ENCODE peak calls at places on chromosome 7, in seven cellular contexts. J is choroid plexus epithelial cell, G is astrocyte, U is SJCRH30, W is SHP77, A is cardiac septum, O is NCI-H1105 treated with DMSO at 0.1 percent for 48 hours. T is an unnamed sample.

GRCh38 chr7:79060498-79060897 is 393.0 kb downstream of the MAGI2 start:
- DNase-seq in J (no peak), G (no peak), U (no peak), W (no peak), A (no peak), O (no peak), T (no peak)

GRCh38 chr7:381211-382117 is 91.5 kb downstream of the FOXL3 start:
- DNase-seq in J (no peak), G (no peak), U (no peak), W (no peak), A (peak), O (no peak), T (no peak)

GRCh38 chr7:90709501-90710465 is 113.7 kb downstream of the CDK14 start:
- DNase-seq in J (peak), G (peak), U (no peak), W (no peak), A (no peak), O (no peak), T (no peak)

GRCh38 chr7:115097175-115097671 is 175.3 kb downstream of the MDFIC start:
- DNase-seq in J (peak), G (peak), U (peak), W (no peak), A (no peak), O (no peak), T (no peak)

GRCh38 chr7:23971031-23971430 is 261.0 kb downstream of the STK31 start:
- DNase-seq in J (no peak), G (peak), U (no peak), W (no peak), A (no peak), O (no peak), T (no peak)

GRCh38 chr7:831596-832291 is 532 bp upstream of the SUN1 start:
- DNase-seq in J (peak), G (peak), U (no peak), W (peak), A (no peak), O (no peak), T (no peak)

GRCh38 chr7:27409311-27409710 is 166.7 kb downstream of the EVX1 start:
- DNase-seq in J (no peak), G (no peak), U (no peak), W (no peak), A (no peak), O (no peak), T (no peak)

GRCh38 chr7:155919400-155920067 is 107.3 kb upstream of the SHH start:
- DNase-seq in J (no peak), G (no peak), U (no peak), W (no peak), A (no peak), O (no peak), T (no peak)

GRCh38 chr7:47416454-47417121 is 165.3 kb downstream of the TNS3 start:
- DNase-seq in J (no peak), G (peak), U (no peak), W (no peak), A (peak), O (no peak), T (no peak)

GRCh38 chr7:139568813-139569490 is 45.5 kb downstream of the CLEC2L start:
- DNase-seq in J (no peak), G (no peak), U (no peak), W (no peak), A (peak), O (no peak), T (no peak)

GRCh38 chr7:2049782-2050510 is 182.8 kb downstream of the MAD1L1 start:
- DNase-seq in J (peak), G (no peak), U (no peak), W (no peak), A (no peak), O (no peak), T (no peak)

GRCh38 chr7:100483101-100483727 is 513 bp upstream of the NYAP1 start:
- DNase-seq in J (peak), G (no peak), U (peak), W (peak), A (peak), O (peak), T (peak)

GRCh38 chr7:22668971-22669401 is 58.0 kb upstream of the IL6 start:
- DNase-seq in J (no peak), G (no peak), U (no peak), W (no peak), A (no peak), O (no peak), T (no peak)

GRCh38 chr7:2894118-2894940 is 50.2 kb upstream of the GNA12 start:
- DNase-seq in J (no peak), G (no peak), U (peak), W (peak), A (no peak), O (no peak), T (no peak)

GRCh38 chr7:48299580-48300169 is 128.4 kb downstream of the ABCA13 start:
- DNase-seq in J (peak), G (peak), U (peak), W (peak), A (no peak), O (peak), T (peak)

GRCh38 chr7:57867884-57868701 is 418.1 kb downstream of the ZNF716 start:
- DNase-seq in J (peak), G (no peak), U (no peak), W (no peak), A (no peak), O (peak), T (no peak)

GRCh38 chr7:96388620-96389383 is 66.9 kb upstream of the SLC25A13 start:
- DNase-seq in J (peak), G (peak), U (no peak), W (no peak), A (no peak), O (no peak), T (no peak)

GRCh38 chr7:103075337-103075918 is 488 bp downstream of the ARMC10 start:
- DNase-seq in J (peak), G (peak), U (peak), W (peak), A (peak), O (peak), T (peak)

GRCh38 chr7:11009631-11010030 is 36.0 kb downstream of the PHF14 start:
- DNase-seq in J (no peak), G (no peak), U (no peak), W (no peak), A (no peak), O (no peak), T (no peak)

GRCh38 chr7:127396184-127396583 is 3.7 kb upstream of the ZNF800 start:
- DNase-seq in J (peak), G (no peak), U (peak), W (no peak), A (no peak), O (no peak), T (no peak)

GRCh38 chr7:11702938-11703337 is 129.1 kb downstream of the THSD7A start:
- DNase-seq in J (peak), G (no peak), U (no peak), W (no peak), A (no peak), O (no peak), T (no peak)

GRCh38 chr7:83060218-83060617 is 102.5 kb downstream of the PCLO start:
- DNase-seq in J (peak), G (no peak), U (peak), W (peak), A (no peak), O (peak), T (no peak)

GRCh38 chr7:30736291-30736690 is 15.6 kb upstream of the INMT start:
- DNase-seq in J (no peak), G (no peak), U (no peak), W (no peak), A (no peak), O (no peak), T (no peak)

GRCh38 chr7:130961128-130961601 is 227.2 kb upstream of the KLF14 start:
- DNase-seq in J (peak), G (peak), U (peak), W (no peak), A (no peak), O (no peak), T (no peak)

GRCh38 chr7:17415955-17416354 is 117.5 kb downstream of the AHR start:
- DNase-seq in J (no peak), G (peak), U (no peak), W (no peak), A (no peak), O (no peak), T (no peak)

GRCh38 chr7:155297517-155298287 is at the start of gene INSIG1:
- DNase-seq in J (peak), G (peak), U (peak), W (peak), A (peak), O (peak), T (peak)

GRCh38 chr7:127954371-127954770 is 76.9 kb downstream of the LRRC4 start:
- DNase-seq in J (no peak), G (no peak), U (no peak), W (no peak), A (no peak), O (peak), T (no peak)

GRCh38 chr7:18780266-18780665 is 284.7 kb downstream of the HDAC9 start:
- DNase-seq in J (no peak), G (no peak), U (no peak), W (no peak), A (no peak), O (no peak), T (no peak)

GRCh38 chr7:79454325-79454960 is 976 bp upstream of the MAGI2 start:
- DNase-seq in J (peak), G (peak), U (no peak), W (no peak), A (no peak), O (no peak), T (peak)

GRCh38 chr7:95922191-95922590 is 149.8 kb downstream of the DYNC1I1 start:
- DNase-seq in J (no peak), G (no peak), U (no peak), W (no peak), A (no peak), O (no peak), T (no peak)